ENCODE peak calls at places on chromosomes 1 and 21, in four cellular contexts. One of them, this sample, is unnamed.

GRCh38 chr1:219092206-219092605 is 81.5 kb upstream of the LYPLAL1 start:
- DNase-seq in psoas muscle: no peak
- DNase-seq in astrocyte of the spinal cord: no peak
- DNase-seq in heart right ventricle: no peak
- DNase-seq in this sample: no peak

GRCh38 chr1:22526098-22526497 is 37.2 kb upstream of the EPHA8 start:
- DNase-seq in psoas muscle: no peak
- DNase-seq in astrocyte of the spinal cord: no peak
- DNase-seq in heart right ventricle: no peak
- DNase-seq in this sample: no peak

GRCh38 chr21:32155226-32155625 is 123.6 kb downstream of the MIS18A start:
- DNase-seq in psoas muscle: no peak
- DNase-seq in astrocyte of the spinal cord: no peak
- DNase-seq in heart right ventricle: no peak
- DNase-seq in this sample: no peak

GRCh38 chr21:35053356-35054096 is 4.4 kb upstream of the RUNX1 start:
- DNase-seq in psoas muscle: no peak
- DNase-seq in astrocyte of the spinal cord: no peak
- DNase-seq in heart right ventricle: no peak
- DNase-seq in this sample: no peak

GRCh38 chr1:5847013-5847654 is 145.1 kb downstream of the NPHP4 start:
- DNase-seq in psoas muscle: no peak
- DNase-seq in astrocyte of the spinal cord: peak; percentile 3
- DNase-seq in heart right ventricle: no peak
- DNase-seq in this sample: peak; percentile 7

GRCh38 chr1:40708750-40709099 is 17.2 kb downstream of the NFYC start:
- DNase-seq in psoas muscle: no peak
- DNase-seq in astrocyte of the spinal cord: peak; percentile 97
- DNase-seq in heart right ventricle: no peak
- DNase-seq in this sample: no peak

GRCh38 chr1:226355679-226356583 is 47.0 kb upstream of the LIN9 start:
- DNase-seq in psoas muscle: peak; percentile 70
- DNase-seq in astrocyte of the spinal cord: no peak
- DNase-seq in heart right ventricle: peak; percentile 52
- DNase-seq in this sample: no peak

GRCh38 chr1:239197871-239198270 is 188.5 kb upstream of the CHRM3 start:
- DNase-seq in psoas muscle: no peak
- DNase-seq in astrocyte of the spinal cord: no peak
- DNase-seq in heart right ventricle: no peak
- DNase-seq in this sample: no peak

GRCh38 chr1:230717251-230717650 is 3.3 kb upstream of the AGT start:
- DNase-seq in psoas muscle: no peak
- DNase-seq in astrocyte of the spinal cord: no peak
- DNase-seq in heart right ventricle: no peak
- DNase-seq in this sample: no peak

GRCh38 chr1:228995229-228995628 is 259.9 kb downstream of the RHOU start:
- DNase-seq in psoas muscle: no peak
- DNase-seq in astrocyte of the spinal cord: no peak
- DNase-seq in heart right ventricle: no peak
- DNase-seq in this sample: no peak

GRCh38 chr1:181112071-181112929 is 23.8 kb downstream of the IER5 start:
- DNase-seq in psoas muscle: peak; percentile 95
- DNase-seq in astrocyte of the spinal cord: peak; percentile 95
- DNase-seq in heart right ventricle: peak; percentile 48
- DNase-seq in this sample: peak; percentile 95

GRCh38 chr1:42937141-42937696 is 21.4 kb downstream of the SLC2A1 start:
- DNase-seq in psoas muscle: no peak
- DNase-seq in astrocyte of the spinal cord: no peak
- DNase-seq in heart right ventricle: no peak
- DNase-seq in this sample: peak; percentile 38

GRCh38 chr1:52296345-52296744 is 69.7 kb downstream of the CC2D1B start:
- DNase-seq in psoas muscle: no peak
- DNase-seq in astrocyte of the spinal cord: peak; percentile 65
- DNase-seq in heart right ventricle: no peak
- DNase-seq in this sample: peak; percentile 46

GRCh38 chr21:39527664-39528381 is 76.1 kb downstream of the SH3BGR start:
- DNase-seq in psoas muscle: no peak
- DNase-seq in astrocyte of the spinal cord: no peak
- DNase-seq in heart right ventricle: no peak
- DNase-seq in this sample: no peak

GRCh38 chr21:33760641-33761103 is 118.4 kb downstream of the ITSN1 start:
- DNase-seq in psoas muscle: no peak
- DNase-seq in astrocyte of the spinal cord: peak; percentile 87
- DNase-seq in heart right ventricle: no peak
- DNase-seq in this sample: peak; percentile 66

GRCh38 chr1:160459056-160459455 is 58.7 kb downstream of the VANGL2 start:
- DNase-seq in psoas muscle: no peak
- DNase-seq in astrocyte of the spinal cord: no peak
- DNase-seq in heart right ventricle: no peak
- DNase-seq in this sample: no peak
- TF ChIP-seq CTCF in psoas muscle: no peak
- TF ChIP-seq CTCF in astrocyte of the spinal cord: no peak
- TF ChIP-seq CTCF in heart right ventricle: no peak
- TF ChIP-seq CTCF in this sample: no peak

GRCh38 chr1:33623811-33624210 is 151.4 kb downstream of the ZSCAN20 start:
- DNase-seq in psoas muscle: no peak
- DNase-seq in astrocyte of the spinal cord: no peak
- DNase-seq in heart right ventricle: no peak
- DNase-seq in this sample: no peak

GRCh38 chr1:33624261-33624990 is 152.0 kb downstream of the ZSCAN20 start:
- DNase-seq in psoas muscle: no peak
- DNase-seq in astrocyte of the spinal cord: no peak
- DNase-seq in heart right ventricle: no peak
- DNase-seq in this sample: no peak

GRCh38 chr1:33626801-33627200 is 154.4 kb downstream of the ZSCAN20 start:
- DNase-seq in psoas muscle: no peak
- DNase-seq in astrocyte of the spinal cord: no peak
- DNase-seq in heart right ventricle: no peak
- DNase-seq in this sample: no peak

GRCh38 chr1:33624991-33625870 is 152.8 kb downstream of the ZSCAN20 start:
- DNase-seq in psoas muscle: no peak
- DNase-seq in astrocyte of the spinal cord: no peak
- DNase-seq in heart right ventricle: no peak
- DNase-seq in this sample: no peak
- TF ChIP-seq CTCF in psoas muscle: no peak
- TF ChIP-seq CTCF in astrocyte of the spinal cord: peak; percentile 43
- TF ChIP-seq CTCF in heart right ventricle: peak; percentile 28
- TF ChIP-seq CTCF in this sample: peak; percentile 40

GRCh38 chr1:64755356-64755755 is 10.5 kb downstream of the RAVER2 start:
- DNase-seq in psoas muscle: no peak
- DNase-seq in astrocyte of the spinal cord: no peak
- DNase-seq in heart right ventricle: no peak
- DNase-seq in this sample: no peak
- TF ChIP-seq CTCF in psoas muscle: no peak
- TF ChIP-seq CTCF in astrocyte of the spinal cord: no peak
- TF ChIP-seq CTCF in heart right ventricle: no peak
- TF ChIP-seq CTCF in this sample: no peak

GRCh38 chr1:44534771-44535170 is 129.7 kb downstream of the RNF220 start:
- DNase-seq in psoas muscle: no peak
- DNase-seq in astrocyte of the spinal cord: no peak
- DNase-seq in heart right ventricle: no peak
- DNase-seq in this sample: no peak
- TF ChIP-seq CTCF in psoas muscle: no peak
- TF ChIP-seq CTCF in astrocyte of the spinal cord: no peak
- TF ChIP-seq CTCF in heart right ventricle: no peak
- TF ChIP-seq CTCF in this sample: no peak

DNA sequence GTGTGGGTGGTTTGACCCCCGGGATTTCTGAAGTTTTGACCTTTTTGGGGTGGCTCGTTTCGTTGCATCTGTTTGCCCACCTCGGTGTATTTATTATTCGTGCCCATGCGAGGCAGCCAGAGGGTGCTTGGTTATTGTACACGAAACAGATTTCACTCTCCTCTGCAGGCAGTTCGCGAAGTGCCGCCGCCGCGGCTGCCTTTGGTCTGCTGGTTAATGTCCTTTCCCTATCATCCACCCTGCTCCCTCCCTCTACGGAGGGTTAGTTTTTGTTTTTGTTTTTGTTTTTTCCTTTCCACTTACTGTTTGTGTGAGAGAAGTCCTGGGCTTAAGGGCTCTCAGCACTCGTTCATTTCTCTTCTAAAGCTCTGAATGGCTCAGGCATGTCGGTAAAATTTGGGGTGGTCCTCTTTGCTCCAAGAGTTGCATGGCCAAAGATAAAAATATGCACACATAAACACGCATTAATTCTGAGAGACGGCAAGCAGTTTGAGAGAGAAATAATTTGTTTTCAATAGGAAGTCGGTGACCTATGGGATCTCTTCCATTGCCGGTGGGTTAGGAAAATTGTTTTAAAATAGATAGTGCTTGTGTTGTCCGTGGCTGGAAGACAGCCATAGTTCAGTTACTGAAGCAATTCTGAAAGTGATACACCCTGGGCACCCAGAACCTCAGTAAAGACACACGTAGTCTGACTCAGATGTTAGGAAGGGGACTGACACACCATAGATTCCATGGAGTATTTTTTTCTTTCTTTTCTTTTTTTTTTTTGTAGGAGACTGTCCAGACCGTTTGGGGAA is 1.2 kb downstream of the C1orf21 start:
- DNase-seq in psoas muscle: peak; percentile 70
- DNase-seq in astrocyte of the spinal cord: peak; percentile 64
- DNase-seq in heart right ventricle: peak; percentile 53
- DNase-seq in this sample: peak; percentile 71
- TF ChIP-seq CTCF in psoas muscle: peak; percentile 5
- TF ChIP-seq CTCF in astrocyte of the spinal cord: no peak
- TF ChIP-seq CTCF in heart right ventricle: peak; percentile 49
- TF ChIP-seq CTCF in this sample: peak; percentile 3

DNA sequence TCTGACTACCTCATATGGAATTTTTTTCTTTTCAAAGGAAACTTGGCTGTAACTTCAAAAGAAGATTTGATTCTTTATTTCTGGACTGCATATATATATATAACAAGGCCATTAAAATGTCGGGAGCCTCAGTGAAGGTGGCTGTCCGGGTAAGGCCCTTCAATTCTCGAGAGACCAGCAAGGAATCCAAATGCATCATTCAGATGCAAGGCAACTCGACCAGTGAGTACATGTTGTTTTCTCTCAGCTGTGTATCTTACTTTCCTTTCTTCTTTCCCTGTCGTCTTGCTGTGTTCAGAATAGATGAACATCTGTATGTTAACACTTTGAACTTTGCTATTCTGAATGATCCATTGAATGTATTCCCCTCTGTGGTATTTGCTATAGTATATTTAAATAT is 21.8 kb downstream of the KIF1B start:
- DNase-seq in psoas muscle: no peak
- DNase-seq in astrocyte of the spinal cord: peak; percentile 42
- DNase-seq in heart right ventricle: no peak
- DNase-seq in this sample: no peak
- TF ChIP-seq CTCF in psoas muscle: no peak
- TF ChIP-seq CTCF in astrocyte of the spinal cord: no peak
- TF ChIP-seq CTCF in heart right ventricle: no peak
- TF ChIP-seq CTCF in this sample: no peak